ENCODE peak calls at places on chromosomes 7 and 10, in seven cellular contexts. One of them, this sample, is unnamed.

GRCh38 chr7:90530263-90530662 is 60.8 kb downstream of the PTTG1IP2 start:
- DNase-seq in stimulated activated CD4-positive, alpha-beta T cell treated with anti-CD3 and anti-CD28 coated beads, Interleukin-2, amount 100 ng/mL, for 24 hours: no peak
- DNase-seq in fibroblast of lung: peak; percentile 44
- DNase-seq in BJ: no peak
- DNase-seq in CD4-positive, alpha-beta memory T cell: no peak
- DNase-seq in GOT3: no peak
- DNase-seq in body of pancreas: no peak
- DNase-seq in this sample: no peak

GRCh38 chr10:79070091-79070610 is 1.4 kb downstream of the ZMIZ1 start:
- DNase-seq in fibroblast of lung: peak; percentile 54
- DNase-seq in GOT3: no peak
- DNase-seq in CD4-positive, alpha-beta memory T cell: no peak
- DNase-seq in stimulated activated CD4-positive, alpha-beta T cell treated with anti-CD3 and anti-CD28 coated beads, Interleukin-2, amount 100 ng/mL, for 24 hours: no peak
- DNase-seq in body of pancreas: peak; percentile 53
- DNase-seq in BJ: no peak
- DNase-seq in this sample: no peak

GRCh38 chr10:105963450-105963849 is 1201.1 kb downstream of the SORCS1 start:
- DNase-seq in BJ: no peak
- DNase-seq in GOT3: no peak
- DNase-seq in fibroblast of lung: no peak
- DNase-seq in stimulated activated CD4-positive, alpha-beta T cell treated with anti-CD3 and anti-CD28 coated beads, Interleukin-2, amount 100 ng/mL, for 24 hours: no peak
- DNase-seq in CD4-positive, alpha-beta memory T cell: no peak
- DNase-seq in body of pancreas: no peak
- DNase-seq in this sample: no peak

GRCh38 chr10:2873769-2874168 is 193.6 kb upstream of the PFKP start:
- DNase-seq in body of pancreas: no peak
- DNase-seq in GOT3: no peak
- DNase-seq in CD4-positive, alpha-beta memory T cell: no peak
- DNase-seq in stimulated activated CD4-positive, alpha-beta T cell treated with anti-CD3 and anti-CD28 coated beads, Interleukin-2, amount 100 ng/mL, for 24 hours: no peak
- DNase-seq in fibroblast of lung: no peak
- DNase-seq in BJ: no peak
- DNase-seq in this sample: no peak

GRCh38 chr7:131745645-131746248 is 189.3 kb upstream of the PODXL start:
- DNase-seq in GOT3: no peak
- DNase-seq in stimulated activated CD4-positive, alpha-beta T cell treated with anti-CD3 and anti-CD28 coated beads, Interleukin-2, amount 100 ng/mL, for 24 hours: no peak
- DNase-seq in body of pancreas: peak; percentile 10
- DNase-seq in BJ: no peak
- DNase-seq in CD4-positive, alpha-beta memory T cell: no peak
- DNase-seq in fibroblast of lung: peak; percentile 28
- DNase-seq in this sample: peak; percentile 28

GRCh38 chr7:26212921-26213718 is 11.6 kb downstream of the CBX3 start:
- DNase-seq in CD4-positive, alpha-beta memory T cell: no peak
- DNase-seq in stimulated activated CD4-positive, alpha-beta T cell treated with anti-CD3 and anti-CD28 coated beads, Interleukin-2, amount 100 ng/mL, for 24 hours: no peak
- DNase-seq in BJ: no peak
- DNase-seq in GOT3: no peak
- DNase-seq in fibroblast of lung: no peak
- DNase-seq in body of pancreas: no peak
- DNase-seq in this sample: no peak

GRCh38 chr7:156577645-156578577 is 62.7 kb upstream of the RNF32 start:
- DNase-seq in body of pancreas: no peak
- DNase-seq in BJ: no peak
- DNase-seq in GOT3: no peak
- DNase-seq in fibroblast of lung: no peak
- DNase-seq in stimulated activated CD4-positive, alpha-beta T cell treated with anti-CD3 and anti-CD28 coated beads, Interleukin-2, amount 100 ng/mL, for 24 hours: no peak
- DNase-seq in CD4-positive, alpha-beta memory T cell: no peak
- DNase-seq in this sample: no peak

GRCh38 chr10:58797356-58797755 is 284.7 kb downstream of the BICC1 start:
- DNase-seq in GOT3: no peak
- DNase-seq in BJ: no peak
- DNase-seq in body of pancreas: no peak
- DNase-seq in CD4-positive, alpha-beta memory T cell: no peak
- DNase-seq in fibroblast of lung: no peak
- DNase-seq in stimulated activated CD4-positive, alpha-beta T cell treated with anti-CD3 and anti-CD28 coated beads, Interleukin-2, amount 100 ng/mL, for 24 hours: no peak
- DNase-seq in this sample: peak; percentile 32

This sample was measured in kidney glomerular epithelial cell.